ENCODE peak calls at places on chromosomes 16 and 17, in four cellular contexts. One of them, this sample, is unnamed.

GRCh38 chr16:27579086-27579980 is 29.4 kb downstream of the KATNIP start:
- DNase-seq in Calu3: no peak
- DNase-seq in HepG2: peak; percentile 89
- DNase-seq in tibial nerve: no peak
- DNase-seq in this sample: no peak

GRCh38 chr17:8031950-8032349 is 6.9 kb upstream of the ALOX15B start:
- DNase-seq in tibial nerve: no peak
- DNase-seq in Calu3: no peak
- DNase-seq in HepG2: no peak
- DNase-seq in this sample: no peak

GRCh38 chr16:19223235-19223847 is 55.3 kb downstream of the SYT17 start:
- DNase-seq in tibial nerve: peak; percentile 17
- DNase-seq in Calu3: peak; percentile 39
- DNase-seq in HepG2: peak; percentile 58
- DNase-seq in this sample: no peak

GRCh38 chr16:88479795-88480760 is 27.0 kb downstream of the ZFPM1 start:
- DNase-seq in tibial nerve: no peak
- DNase-seq in HepG2: no peak
- DNase-seq in Calu3: no peak
- DNase-seq in this sample: peak; percentile 58

GRCh38 chr17:62675260-62675659 is 47.8 kb downstream of the MRC2 start:
- DNase-seq in Calu3: no peak
- DNase-seq in HepG2: no peak
- DNase-seq in tibial nerve: no peak
- DNase-seq in this sample: no peak

GRCh38 chr17:77444653-77445029 is 303.9 kb downstream of the SEC14L1 start:
- DNase-seq in HepG2: no peak
- DNase-seq in tibial nerve: no peak
- DNase-seq in Calu3: no peak
- DNase-seq in this sample: no peak

GRCh38 chr16:2952679-2953078 is 11.4 kb upstream of the KREMEN2 start:
- DNase-seq in HepG2: no peak
- DNase-seq in Calu3: no peak
- DNase-seq in tibial nerve: no peak
- DNase-seq in this sample: no peak

GRCh38 chr16:11989238-11990160 is 13.0 kb downstream of the SNX29 start:
- DNase-seq in HepG2: no peak
- DNase-seq in Calu3: no peak
- DNase-seq in tibial nerve: no peak
- DNase-seq in this sample: no peak

GRCh38 chr17:47687748-47688147 is 6.2 kb upstream of the TBKBP1 start:
- DNase-seq in Calu3: no peak
- DNase-seq in tibial nerve: no peak
- DNase-seq in HepG2: no peak
- DNase-seq in this sample: no peak

GRCh38 chr16:88804552-88805339 is 1.2 kb downstream of the CDT1 start:
- DNase-seq in tibial nerve: no peak
- DNase-seq in Calu3: peak; percentile 76
- DNase-seq in HepG2: peak; percentile 74
- DNase-seq in this sample: no peak

GRCh38 chr16:12436201-12436657 is 367.5 kb downstream of the CPPED1 start:
- DNase-seq in HepG2: no peak
- DNase-seq in tibial nerve: no peak
- DNase-seq in Calu3: no peak
- DNase-seq in this sample: no peak

GRCh38 chr16:89954462-89954861 is 5.9 kb downstream of the DEF8 start:
- DNase-seq in HepG2: no peak
- DNase-seq in Calu3: no peak
- DNase-seq in tibial nerve: no peak
- DNase-seq in this sample: no peak

GRCh38 chr17:79622201-79622601 is 11.3 kb upstream of the RBFOX3 start:
- DNase-seq in HepG2: no peak
- DNase-seq in tibial nerve: no peak
- DNase-seq in Calu3: no peak
- DNase-seq in this sample: no peak

GRCh38 chr16:78489072-78489471 is 389.6 kb downstream of the WWOX start:
- DNase-seq in HepG2: no peak
- DNase-seq in Calu3: no peak
- DNase-seq in tibial nerve: no peak
- DNase-seq in this sample: no peak

GRCh38 chr16:70703041-70703834 is 17.4 kb upstream of the MTSS2 start:
- DNase-seq in tibial nerve: no peak
- DNase-seq in HepG2: peak; percentile 79
- DNase-seq in Calu3: no peak
- DNase-seq in this sample: no peak

GRCh38 chr17:50585346-50585745 is 24.8 kb downstream of the CACNA1G start:
- DNase-seq in HepG2: no peak
- DNase-seq in Calu3: no peak
- DNase-seq in tibial nerve: no peak
- DNase-seq in this sample: no peak

GRCh38 chr17:40399185-40399584 is 18.5 kb downstream of the TOP2A start:
- DNase-seq in Calu3: no peak
- DNase-seq in tibial nerve: no peak
- DNase-seq in HepG2: peak; percentile 74
- DNase-seq in this sample: no peak

GRCh38 chr17:32103476-32104113 is 38.7 kb upstream of the RHOT1 start:
- DNase-seq in Calu3: no peak
- DNase-seq in HepG2: no peak
- DNase-seq in tibial nerve: no peak
- DNase-seq in this sample: no peak

GRCh38 chr16:75306102-75306762 is 54.8 kb upstream of the BCAR1 start:
- DNase-seq in Calu3: peak; percentile 50
- DNase-seq in tibial nerve: no peak
- DNase-seq in HepG2: peak; percentile 95
- DNase-seq in this sample: no peak

GRCh38 chr16:75308011-75308410 is 56.6 kb upstream of the BCAR1 start:
- DNase-seq in HepG2: no peak
- DNase-seq in Calu3: no peak
- DNase-seq in tibial nerve: no peak
- DNase-seq in this sample: no peak

GRCh38 chr16:75307506-75307905 is 56.1 kb upstream of the BCAR1 start:
- DNase-seq in HepG2: no peak
- DNase-seq in tibial nerve: no peak
- DNase-seq in Calu3: no peak
- DNase-seq in this sample: no peak

GRCh38 chr16:75304521-75305363 is 53.3 kb upstream of the BCAR1 start:
- DNase-seq in tibial nerve: no peak
- DNase-seq in HepG2: peak; percentile 67
- DNase-seq in Calu3: peak; percentile 38
- DNase-seq in this sample: no peak

GRCh38 chr16:75305364-75306101 is 54.1 kb upstream of the BCAR1 start:
- DNase-seq in Calu3: peak; percentile 92
- DNase-seq in tibial nerve: no peak
- DNase-seq in HepG2: peak; percentile 99
- DNase-seq in this sample: no peak
- TF ChIP-seq CTCF in Calu3: no peak
- TF ChIP-seq CTCF in tibial nerve: no peak
- TF ChIP-seq CTCF in HepG2: no peak
- TF ChIP-seq CTCF in this sample: no peak

DNA sequence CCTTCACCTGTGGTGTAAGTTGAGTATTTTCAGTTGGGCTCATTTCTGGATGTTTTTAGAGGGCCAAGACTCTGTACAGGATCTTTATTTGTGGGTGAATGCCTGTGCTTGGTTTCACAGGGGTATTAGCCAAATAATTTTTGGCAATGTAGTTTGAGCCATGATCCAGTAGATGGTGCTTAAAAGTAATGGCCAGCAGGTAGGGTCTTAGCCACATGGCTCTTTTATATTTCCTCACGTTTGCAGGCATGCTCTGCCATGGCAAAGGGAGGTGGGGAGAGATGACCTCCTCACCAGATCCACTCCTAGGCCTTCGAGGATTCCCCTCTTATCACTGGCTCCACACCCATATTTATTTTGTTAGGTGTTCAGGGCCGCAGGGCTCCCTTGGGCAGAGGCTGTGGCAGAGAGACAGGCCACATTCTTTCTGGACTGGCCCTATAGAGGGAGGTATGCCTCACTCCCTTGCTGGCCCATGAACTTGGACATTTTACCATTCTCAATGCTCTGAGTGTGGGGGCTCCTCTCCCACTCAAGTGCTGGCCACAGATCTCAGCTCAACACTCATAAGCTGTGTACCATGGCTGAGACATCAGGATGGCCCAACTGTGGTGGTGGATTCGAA is 417.1 kb downstream of the XYLT1 start:
- DNase-seq in HepG2: no peak
- DNase-seq in tibial nerve: no peak
- DNase-seq in Calu3: no peak
- DNase-seq in this sample: no peak
- TF ChIP-seq CTCF in HepG2: peak; percentile 5
- TF ChIP-seq CTCF in tibial nerve: no peak
- TF ChIP-seq CTCF in Calu3: no peak
- TF ChIP-seq CTCF in this sample: no peak

DNA sequence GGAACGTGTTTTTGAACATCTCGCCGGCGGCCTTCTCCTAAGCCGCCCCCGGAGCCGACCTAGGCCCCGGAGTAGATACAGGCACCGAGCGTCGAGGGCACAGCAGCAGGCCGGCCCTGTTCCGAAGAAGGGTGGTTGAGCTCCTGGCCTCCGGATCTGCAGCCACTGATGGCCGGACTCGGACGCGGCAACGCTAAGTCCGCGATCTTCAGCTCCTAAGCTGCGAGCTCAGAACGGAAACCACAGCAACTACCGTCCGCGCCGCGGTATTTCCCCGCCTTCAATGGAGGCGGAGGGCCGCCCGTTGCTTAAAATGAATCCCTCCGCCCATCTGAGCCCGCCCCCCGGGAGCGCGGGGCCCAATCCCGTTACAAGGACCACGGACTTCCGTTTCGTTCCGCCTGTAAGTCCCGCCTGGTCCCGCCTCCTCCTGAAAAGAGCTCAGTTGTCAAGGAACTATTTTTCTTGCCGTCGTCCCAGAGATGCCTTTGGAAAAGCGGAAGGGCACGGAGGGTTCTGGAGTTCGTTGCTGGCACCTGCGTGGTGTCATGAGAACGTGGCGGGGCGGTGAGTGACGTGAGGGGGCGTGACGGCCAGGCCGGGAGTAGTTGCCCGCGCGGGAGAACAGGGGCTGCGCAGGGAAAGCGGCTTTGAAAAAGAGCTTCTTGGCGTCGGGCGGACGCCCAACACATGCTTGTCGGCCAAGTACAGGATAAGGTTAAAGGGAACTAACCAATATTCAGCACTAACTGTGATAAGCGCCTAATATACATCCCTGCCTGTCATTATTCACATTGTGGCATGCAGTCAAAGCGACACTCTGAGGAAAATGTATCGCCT is at the start of gene CFAP20:
- DNase-seq in HepG2: peak; percentile 100
- DNase-seq in tibial nerve: peak; percentile 97
- DNase-seq in Calu3: peak; percentile 99
- DNase-seq in this sample: peak; percentile 90
- TF ChIP-seq CTCF in HepG2: peak; percentile 35
- TF ChIP-seq CTCF in tibial nerve: no peak
- TF ChIP-seq CTCF in Calu3: no peak
- TF ChIP-seq CTCF in this sample: no peak

GRCh38 chr16:86091976-86092375 is 193.0 kb downstream of the IRF8 start:
- DNase-seq in HepG2: no peak
- DNase-seq in Calu3: no peak
- DNase-seq in tibial nerve: no peak
- DNase-seq in this sample: no peak

GRCh38 chr16:86095906-86096485 is 197.0 kb downstream of the IRF8 start:
- DNase-seq in Calu3: no peak
- DNase-seq in tibial nerve: no peak
- DNase-seq in HepG2: no peak
- DNase-seq in this sample: no peak

GRCh38 chr16:86095131-86095752 is 196.3 kb downstream of the IRF8 start:
- DNase-seq in HepG2: no peak
- DNase-seq in Calu3: no peak
- DNase-seq in tibial nerve: no peak
- DNase-seq in this sample: no peak

GRCh38 chr16:86092586-86093480 is 193.9 kb downstream of the IRF8 start:
- DNase-seq in tibial nerve: no peak
- DNase-seq in HepG2: no peak
- DNase-seq in Calu3: no peak
- DNase-seq in this sample: no peak

DNA sequence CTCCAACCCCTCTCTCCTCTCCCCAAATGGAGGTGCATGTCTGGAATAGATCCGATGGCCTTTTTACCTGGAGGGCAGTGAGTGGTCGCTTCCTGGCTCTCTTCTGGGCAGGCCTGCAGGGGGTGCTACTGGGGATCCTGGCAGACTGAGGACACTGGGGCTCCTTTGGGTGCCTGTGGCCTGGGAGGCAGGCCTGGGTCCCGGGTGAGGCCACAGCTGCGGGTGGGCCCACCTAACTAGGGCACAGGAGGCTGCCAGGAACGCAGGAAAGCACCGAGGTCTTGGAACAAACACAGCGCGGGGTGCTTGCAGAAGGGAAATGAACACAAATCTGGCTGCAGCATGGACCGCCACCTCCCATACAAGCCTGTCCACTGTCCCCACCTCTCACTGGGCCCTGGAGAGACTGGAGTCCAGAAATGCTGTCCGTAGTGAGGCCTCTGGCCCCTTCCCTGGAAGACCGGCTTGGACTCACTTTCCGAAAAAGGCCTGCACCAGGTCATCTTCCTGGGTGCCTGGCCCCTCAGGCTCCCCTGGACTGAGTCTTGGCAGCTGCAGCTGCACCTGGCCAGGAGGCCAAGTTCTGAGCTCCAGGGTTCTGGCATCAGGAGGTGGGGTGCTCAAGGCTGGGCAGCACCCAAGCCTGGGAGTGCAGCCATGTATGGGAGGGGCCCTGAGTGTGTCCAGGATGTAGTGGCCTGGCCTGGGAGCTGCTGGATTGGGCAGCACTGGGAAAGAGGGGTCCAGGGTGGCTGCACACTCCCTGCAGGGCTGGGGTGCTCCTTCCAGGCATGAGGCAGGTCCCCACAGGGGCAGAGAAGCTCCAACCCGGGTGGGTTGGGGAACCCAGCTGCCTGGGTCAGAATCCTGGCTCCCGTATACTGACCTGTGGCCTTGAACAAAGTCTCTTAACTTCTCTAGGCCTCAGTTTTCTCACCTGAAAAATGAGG is 195.1 kb downstream of the IRF8 start:
- DNase-seq in tibial nerve: no peak
- DNase-seq in Calu3: no peak
- DNase-seq in HepG2: no peak
- DNase-seq in this sample: no peak
- TF ChIP-seq CTCF in tibial nerve: no peak
- TF ChIP-seq CTCF in Calu3: peak; percentile 36
- TF ChIP-seq CTCF in HepG2: peak; percentile 49
- TF ChIP-seq CTCF in this sample: no peak

GRCh38 chr16:6165330-6165984 is 1067.9 kb upstream of the EEF2KMT start:
- DNase-seq in HepG2: no peak
- DNase-seq in tibial nerve: no peak
- DNase-seq in Calu3: no peak
- DNase-seq in this sample: no peak
- TF ChIP-seq CTCF in HepG2: no peak
- TF ChIP-seq CTCF in tibial nerve: no peak
- TF ChIP-seq CTCF in Calu3: no peak
- TF ChIP-seq CTCF in this sample: no peak

GRCh38 chr17:17783121-17783824 is 53.5 kb downstream of the SREBF1 start:
- DNase-seq in Calu3: peak; percentile 49
- DNase-seq in HepG2: no peak
- DNase-seq in tibial nerve: no peak
- DNase-seq in this sample: peak; percentile 32
- TF ChIP-seq CTCF in Calu3: peak; percentile 27
- TF ChIP-seq CTCF in HepG2: peak; percentile 37
- TF ChIP-seq CTCF in tibial nerve: peak; percentile 23
- TF ChIP-seq CTCF in this sample: no peak

GRCh38 chr17:66707051-66707450 is 127.9 kb upstream of the CACNG5 start:
- DNase-seq in Calu3: no peak
- DNase-seq in tibial nerve: no peak
- DNase-seq in HepG2: no peak
- DNase-seq in this sample: no peak
- TF ChIP-seq CTCF in Calu3: no peak
- TF ChIP-seq CTCF in tibial nerve: no peak
- TF ChIP-seq CTCF in HepG2: no peak
- TF ChIP-seq CTCF in this sample: no peak